ENCODE peak calls at places on chromosomes 5 and 9, in six cellular contexts. Y is HFFc6, T is posterior cingulate gyrus, U is cortex of kidney, E is astrocyte of the cerebellum, I is endothelial cell. M is an unnamed sample.

GRCh38 chr5:142894749-142895148 is 124.6 kb downstream of the ARHGAP26 start:
- DNase-seq in I (no peak), E (peak), U (no peak), Y (peak), T (no peak), M (no peak)

GRCh38 chr5:11504794-11505193 is 399.5 kb downstream of the CTNND2 start:
- DNase-seq in T (no peak), E (no peak), U (no peak), Y (no peak), I (no peak), M (no peak)

GRCh38 chr9:128553695-128554094 is 1.3 kb downstream of the SPTAN1 start:
- DNase-seq in U (no peak), Y (peak), T (no peak), I (no peak), E (peak), M (no peak)

GRCh38 chr9:37371565-37372464 is 50.7 kb upstream of the GRHPR start:
- DNase-seq in I (no peak), E (no peak), T (no peak), U (no peak), Y (no peak), M (no peak)

GRCh38 chr9:136054146-136054545 is 40.9 kb downstream of the NACC2 start:
- DNase-seq in Y (no peak), E (no peak), I (no peak), U (no peak), T (no peak), M (no peak)

GRCh38 chr9:20621553-20622329 is 558 bp downstream of the MLLT3 start:
- DNase-seq in I (peak), U (no peak), Y (peak), E (no peak), T (peak), M (peak)

GRCh38 chr9:114611516-114612271 is 603 bp downstream of the TMEM268 start:
- DNase-seq in E (no peak), Y (peak), I (peak), U (no peak), T (peak), M (peak)

GRCh38 chr5:98770158-98770910 is 3.1 kb upstream of the RGMB start:
- DNase-seq in E (no peak), T (peak), I (peak), U (no peak), Y (no peak), M (peak)

GRCh38 chr5:180810210-180811011 is 7.8 kb upstream of the MGAT1 start:
- DNase-seq in I (peak), E (peak), Y (peak), U (peak), T (peak), M (peak)

GRCh38 chr5:18563853-18564252 is 929.6 kb downstream of the TAF11L14 start:
- DNase-seq in Y (no peak), E (no peak), U (no peak), I (no peak), T (no peak), M (no peak)

GRCh38 chr5:73945505-73945904 is 319.5 kb downstream of the ARHGEF28 start:
- DNase-seq in T (no peak), I (no peak), E (no peak), Y (no peak), U (no peak), M (no peak)

GRCh38 chr5:171874210-171874609 is 88.6 kb downstream of the SMIM23 start:
- DNase-seq in I (no peak), E (no peak), Y (peak), T (no peak), U (no peak), M (no peak)

GRCh38 chr9:131097948-131098278 is 1.6 kb downstream of the AIF1L start:
- DNase-seq in E (no peak), I (no peak), U (no peak), Y (no peak), T (no peak), M (no peak)

GRCh38 chr5:127799293-127799905 is 96.2 kb downstream of the CCDC192 start:
- DNase-seq in E (no peak), U (no peak), Y (no peak), I (no peak), T (no peak), M (no peak)

GRCh38 chr9:129761901-129762359 is 9.1 kb upstream of the PTGES start:
- DNase-seq in Y (peak), E (no peak), I (no peak), U (no peak), T (no peak), M (no peak)

GRCh38 chr9:38424918-38425317 is 664 bp upstream of the IGFBPL1 start:
- DNase-seq in U (no peak), E (no peak), T (no peak), I (no peak), Y (no peak), M (no peak)

GRCh38 chr5:154654484-154655375 is 100.4 kb upstream of the LARP1 start:
- DNase-seq in I (no peak), E (no peak), T (no peak), Y (no peak), U (no peak), M (no peak)

GRCh38 chr5:128777052-128777451 is 188.2 kb upstream of the SLC27A6 start:
- DNase-seq in Y (no peak), U (no peak), E (no peak), T (no peak), I (no peak), M (no peak)

GRCh38 chr9:120438111-120438510 is 141.9 kb downstream of the CDK5RAP2 start:
- DNase-seq in U (no peak), E (no peak), I (no peak), Y (no peak), T (no peak), M (no peak)

GRCh38 chr9:134323741-134324358 is 2.4 kb upstream of the RXRA start:
- DNase-seq in U (no peak), I (no peak), E (no peak), Y (no peak), T (no peak), M (peak)

GRCh38 chr5:149549461-149550266 is 1.6 kb downstream of the CSNK1A1 start:
- DNase-seq in I (peak), T (no peak), U (no peak), E (no peak), Y (peak), M (no peak)

GRCh38 chr9:136565075-136565721 is 19.4 kb upstream of the NOTCH1 start:
- DNase-seq in U (no peak), Y (no peak), I (no peak), E (no peak), T (no peak), M (no peak)

GRCh38 chr5:59126665-59127354 is 543.9 kb downstream of the RAB3C start:
- DNase-seq in U (no peak), I (no peak), T (no peak), Y (peak), E (no peak), M (no peak)

GRCh38 chr5:11239261-11239660 is 478.2 kb upstream of the DAP start:
- DNase-seq in I (no peak), T (no peak), U (no peak), E (no peak), Y (no peak), M (no peak)

GRCh38 chr9:800561-800960 is 40.9 kb upstream of the DMRT1 start:
- DNase-seq in U (no peak), T (no peak), I (no peak), Y (no peak), E (no peak), M (no peak)

GRCh38 chr5:38023353-38023752 is 183.5 kb upstream of the GDNF start:
- DNase-seq in E (no peak), Y (no peak), U (no peak), I (no peak), T (no peak), M (no peak)

M was measured in pancreas.